ENCODE peak calls at places on chromosome 14, in seven cellular contexts. H is upper lobe of right lung, Z is neural progenitor cell, A is cardiac muscle cell, D is suprapubic skin, N is kidney epithelial cell, L is fibroblast of the aortic adventitia. O is an unnamed sample.

GRCh38 chr14:34971801-34972200 is 11.0 kb upstream of the SRP54 start:
- DNase-seq in H (no peak), Z (no peak), A (no peak), D (no peak), N (no peak), L (no peak), O (no peak)

GRCh38 chr14:53010193-53010592 is 59.3 kb upstream of the FERMT2 start:
- DNase-seq in H (no peak), Z (no peak), A (no peak), D (no peak), N (no peak), L (no peak), O (no peak)

GRCh38 chr14:105283028-105283427 is 17.8 kb downstream of the BRF1 start:
- DNase-seq in H (no peak), Z (peak; percentile 57), A (no peak), D (no peak), N (no peak), L (no peak), O (no peak)

GRCh38 chr14:62071029-62071428 is 308.8 kb downstream of the SNAPC1 start:
- DNase-seq in H (no peak), Z (peak; percentile 33), A (no peak), D (no peak), N (no peak), L (no peak), O (no peak)

GRCh38 chr14:99566009-99566389 is 38.0 kb downstream of the CCDC85C start:
- DNase-seq in H (no peak), Z (no peak), A (no peak), D (no peak), N (no peak), L (no peak), O (no peak)

GRCh38 chr14:94695231-94695630 is 74.7 kb downstream of the GSC start:
- DNase-seq in H (no peak), Z (no peak), A (no peak), D (no peak), N (no peak), L (no peak), O (no peak)

GRCh38 chr14:68506645-68507405 is 286.0 kb downstream of the ZFP36L1 start:
- DNase-seq in H (no peak), Z (no peak), A (no peak), D (no peak), N (peak; percentile 38), L (no peak), O (no peak)

GRCh38 chr14:43894534-43894933 is 612.5 kb downstream of the FSCB start:
- DNase-seq in H (no peak), Z (peak; percentile 71), A (peak; percentile 18), D (no peak), N (no peak), L (no peak), O (no peak)

GRCh38 chr14:27386391-27386790 is 788.6 kb upstream of the NOVA1 start:
- DNase-seq in H (no peak), Z (no peak), A (no peak), D (no peak), N (no peak), L (no peak), O (no peak)

GRCh38 chr14:61462566-61463195 is 141.3 kb downstream of the PRKCH start:
- DNase-seq in H (no peak), Z (no peak), A (peak; percentile 95), D (no peak), N (no peak), L (peak; percentile 74), O (no peak)

GRCh38 chr14:33676135-33676566 is 274.7 kb downstream of the EGLN3 start:
- DNase-seq in H (no peak), Z (peak; percentile 80), A (peak; percentile 74), D (no peak), N (no peak), L (peak; percentile 56), O (no peak)

GRCh38 chr14:67391266-67391665 is 20.7 kb downstream of the PLEK2 start:
- DNase-seq in H (no peak), Z (no peak), A (no peak), D (no peak), N (no peak), L (no peak), O (no peak)

GRCh38 chr14:67965684-67966083 is 146.1 kb downstream of the RAD51B start:
- DNase-seq in H (no peak), Z (no peak), A (no peak), D (no peak), N (no peak), L (no peak), O (no peak)

GRCh38 chr14:51954657-51955056 is 34.7 kb upstream of the RTRAF start:
- DNase-seq in H (no peak), Z (no peak), A (no peak), D (no peak), N (no peak), L (no peak), O (no peak)

GRCh38 chr14:105067140-105067968 is 2.1 kb upstream of the GPR132 start:
- DNase-seq in H (peak; percentile 64), Z (no peak), A (no peak), D (no peak), N (no peak), L (no peak), O (no peak)

GRCh38 chr14:36306836-36307235 is 13.6 kb downstream of the MBIP start:
- DNase-seq in H (no peak), Z (no peak), A (no peak), D (no peak), N (no peak), L (no peak), O (no peak)

GRCh38 chr14:68507544-68508081 is 285.3 kb downstream of the ZFP36L1 start:
- DNase-seq in H (no peak), Z (no peak), A (no peak), D (no peak), N (no peak), L (no peak), O (no peak)

GRCh38 chr14:100065942-100066574 is 836 bp downstream of the EVL start:
- DNase-seq in H (no peak), Z (no peak), A (peak; percentile 26), D (no peak), N (no peak), L (no peak), O (no peak)

GRCh38 chr14:79293482-79293881 is 917.8 kb downstream of the DIO2 start:
- DNase-seq in H (no peak), Z (no peak), A (no peak), D (no peak), N (no peak), L (no peak), O (no peak)

GRCh38 chr14:105863296-105864108 is 337.1 kb downstream of the TMEM121 start:
- DNase-seq in H (peak; percentile 46), Z (no peak), A (no peak), D (peak; percentile 66), N (no peak), L (no peak), O (peak; percentile 87)

GRCh38 chr14:23640524-23641141 is 4.5 kb downstream of the DHRS2 start:
- DNase-seq in H (no peak), Z (no peak), A (peak; percentile 60), D (no peak), N (no peak), L (peak; percentile 35), O (no peak)

GRCh38 chr14:69387311-69387710 is 10.8 kb downstream of the ERH start:
- DNase-seq in H (no peak), Z (no peak), A (peak; percentile 43), D (no peak), N (peak; percentile 28), L (no peak), O (no peak)

GRCh38 chr14:67571275-67571990 is 28.6 kb downstream of the PIGH start:
- DNase-seq in H (peak; percentile 81), Z (peak; percentile 77), A (peak; percentile 66), D (no peak), N (no peak), L (peak; percentile 65), O (peak; percentile 81)

DNA sequence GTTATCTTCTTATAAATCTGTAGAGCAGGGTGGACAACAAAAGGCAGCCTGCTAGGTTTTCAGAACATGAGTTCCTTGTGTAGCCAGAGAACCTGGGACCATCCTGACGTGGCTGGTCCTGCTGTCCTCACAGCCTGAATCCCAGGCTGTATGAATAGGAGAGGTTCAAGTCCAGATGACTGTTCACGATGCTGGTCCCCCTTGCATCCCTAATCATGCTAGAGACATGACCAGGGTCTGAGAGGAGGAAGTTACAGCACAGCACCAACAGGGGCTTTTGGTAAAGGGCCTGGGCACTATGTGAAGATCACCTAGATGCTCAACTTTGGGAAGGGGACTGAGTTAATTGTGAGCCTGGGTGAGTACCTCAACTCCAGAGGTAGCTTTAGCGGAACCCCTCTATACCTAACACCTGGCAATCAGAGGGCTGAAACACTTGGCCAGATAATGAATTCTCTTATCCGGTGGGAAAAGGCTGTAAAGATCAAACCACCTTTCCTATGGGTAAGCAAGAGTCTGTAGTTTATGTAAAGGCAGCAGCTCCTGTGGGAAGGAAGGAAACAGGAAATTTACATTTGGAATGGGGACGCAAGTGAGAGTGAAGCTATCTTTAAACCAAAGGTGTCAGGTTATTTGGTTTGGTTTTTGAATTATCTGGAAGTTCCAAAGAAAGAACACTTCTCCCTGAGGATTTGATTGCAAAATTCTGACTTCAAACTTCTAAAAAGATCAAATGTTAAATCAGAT is 112.8 kb downstream of the DAD1 start:
- DNase-seq in H (no peak), Z (no peak), A (no peak), D (no peak), N (no peak), L (no peak), O (no peak)
- TF ChIP-seq CTCF in H (no peak), Z (no peak), A (no peak), D (no peak), N (no peak), L (no peak), O (no peak)

GRCh38 chr14:31420319-31421081 is at the start of gene HEATR5A:
- DNase-seq in H (peak; percentile 99), Z (peak; percentile 98), A (peak; percentile 98), D (peak; percentile 96), N (peak; percentile 76), L (peak; percentile 93), O (peak; percentile 98)
- TF ChIP-seq CTCF in H (peak; percentile 38), Z (peak; percentile 35), A (peak; percentile 25), D (peak; percentile 21), N (peak; percentile 19), L (peak; percentile 21), O (peak; percentile 57)

GRCh38 chr14:63308723-63309317 is 9.9 kb downstream of the GPHB5 start:
- DNase-seq in H (no peak), Z (peak; percentile 63), A (peak; percentile 33), D (no peak), N (no peak), L (peak; percentile 31), O (no peak)
- TF ChIP-seq CTCF in H (peak; percentile 48), Z (peak; percentile 74), A (peak; percentile 61), D (peak; percentile 7), N (peak; percentile 75), L (peak; percentile 64), O (peak; percentile 79)

GRCh38 chr14:77991128-77991772 is 178.9 kb upstream of the NRXN3 start:
- DNase-seq in H (no peak), Z (peak; percentile 23), A (no peak), D (no peak), N (no peak), L (no peak), O (no peak)
- TF ChIP-seq CTCF in H (no peak), Z (peak; percentile 13), A (peak; percentile 14), D (no peak), N (peak; percentile 9), L (no peak), O (no peak)

O was measured in chondrocyte.